ENCODE peak calls at places on chromosomes 4 and X, in eight cellular contexts. One of them, this sample, is unnamed.

GRCh38 chrX:131617182-131617581 is 73.3 kb downstream of the OR13H1 start:
- DNase-seq in K562: no peak
- DNase-seq in A549: no peak
- DNase-seq in tibial nerve: no peak
- DNase-seq in HepG2: no peak
- DNase-seq in upper lobe of left lung: no peak
- DNase-seq in H1: no peak
- DNase-seq in SK-N-SH: no peak
- DNase-seq in this sample: no peak

GRCh38 chr4:102036619-102037376 is 246.3 kb downstream of the BANK1 start:
- DNase-seq in K562: no peak
- DNase-seq in A549: no peak
- DNase-seq in tibial nerve: no peak
- DNase-seq in HepG2: no peak
- DNase-seq in upper lobe of left lung: no peak
- DNase-seq in H1: no peak
- DNase-seq in SK-N-SH: no peak
- DNase-seq in this sample: no peak

GRCh38 chr4:156517546-156517945 is 454.1 kb downstream of the PDGFC start:
- DNase-seq in K562: no peak
- DNase-seq in A549: no peak
- DNase-seq in tibial nerve: no peak
- DNase-seq in HepG2: no peak
- DNase-seq in upper lobe of left lung: no peak
- DNase-seq in H1: no peak
- DNase-seq in SK-N-SH: no peak
- DNase-seq in this sample: no peak

GRCh38 chr4:73606465-73606974 is 13.7 kb downstream of the RASSF6 start:
- DNase-seq in K562: no peak
- DNase-seq in A549: no peak
- DNase-seq in tibial nerve: no peak
- DNase-seq in HepG2: no peak
- DNase-seq in upper lobe of left lung: no peak
- DNase-seq in H1: no peak
- DNase-seq in SK-N-SH: no peak
- DNase-seq in this sample: no peak

GRCh38 chr4:30386266-30386895 is 333.8 kb upstream of the PCDH7 start:
- DNase-seq in K562: no peak
- DNase-seq in A549: no peak
- DNase-seq in tibial nerve: no peak
- DNase-seq in HepG2: no peak
- DNase-seq in upper lobe of left lung: no peak
- DNase-seq in H1: no peak
- DNase-seq in SK-N-SH: no peak
- DNase-seq in this sample: no peak

GRCh38 chrX:40996886-40997530 is 88.2 kb upstream of the USP9X start:
- DNase-seq in K562: peak; percentile 41
- DNase-seq in A549: peak; percentile 36
- DNase-seq in tibial nerve: peak; percentile 11
- DNase-seq in HepG2: peak; percentile 70
- DNase-seq in upper lobe of left lung: no peak
- DNase-seq in H1: no peak
- DNase-seq in SK-N-SH: peak; percentile 44
- DNase-seq in this sample: no peak

GRCh38 chrX:121084903-121085611 is 37.6 kb downstream of the GLUD2 start:
- DNase-seq in K562: peak; percentile 17
- DNase-seq in A549: no peak
- DNase-seq in tibial nerve: no peak
- DNase-seq in HepG2: peak; percentile 42
- DNase-seq in upper lobe of left lung: no peak
- DNase-seq in H1: no peak
- DNase-seq in SK-N-SH: no peak
- DNase-seq in this sample: no peak

GRCh38 chr4:38884254-38884653 is 16.6 kb downstream of the FAM114A1 start:
- DNase-seq in K562: no peak
- DNase-seq in A549: no peak
- DNase-seq in tibial nerve: no peak
- DNase-seq in HepG2: no peak
- DNase-seq in upper lobe of left lung: no peak
- DNase-seq in H1: no peak
- DNase-seq in SK-N-SH: no peak
- DNase-seq in this sample: no peak

GRCh38 chr4:126790633-126791032 is 842.1 kb upstream of the INTU start:
- DNase-seq in K562: no peak
- DNase-seq in A549: no peak
- DNase-seq in tibial nerve: no peak
- DNase-seq in HepG2: no peak
- DNase-seq in upper lobe of left lung: no peak
- DNase-seq in H1: no peak
- DNase-seq in SK-N-SH: no peak
- DNase-seq in this sample: no peak

GRCh38 chr4:26094911-26095310 is 180.9 kb downstream of the SMIM20 start:
- DNase-seq in K562: no peak
- DNase-seq in A549: no peak
- DNase-seq in tibial nerve: no peak
- DNase-seq in HepG2: no peak
- DNase-seq in upper lobe of left lung: no peak
- DNase-seq in H1: no peak
- DNase-seq in SK-N-SH: no peak
- DNase-seq in this sample: no peak

GRCh38 chr4:186936496-186937375 is 213.1 kb upstream of the FAT1 start:
- DNase-seq in K562: no peak
- DNase-seq in A549: peak; percentile 71
- DNase-seq in tibial nerve: no peak
- DNase-seq in HepG2: peak; percentile 95
- DNase-seq in upper lobe of left lung: no peak
- DNase-seq in H1: no peak
- DNase-seq in SK-N-SH: no peak
- DNase-seq in this sample: no peak

GRCh38 chr4:42119916-42120315 is 32.5 kb downstream of the BEND4 start:
- DNase-seq in K562: no peak
- DNase-seq in A549: no peak
- DNase-seq in tibial nerve: no peak
- DNase-seq in HepG2: no peak
- DNase-seq in upper lobe of left lung: no peak
- DNase-seq in H1: no peak
- DNase-seq in SK-N-SH: no peak
- DNase-seq in this sample: no peak

GRCh38 chr4:177451108-177451500 is 8.9 kb upstream of the AGA start:
- DNase-seq in K562: no peak
- DNase-seq in A549: no peak
- DNase-seq in tibial nerve: no peak
- DNase-seq in HepG2: no peak
- DNase-seq in upper lobe of left lung: no peak
- DNase-seq in H1: no peak
- DNase-seq in SK-N-SH: no peak
- DNase-seq in this sample: no peak

GRCh38 chrX:131841496-131842410 is 181.3 kb upstream of the STK26 start:
- DNase-seq in K562: peak; percentile 68
- DNase-seq in A549: peak; percentile 50
- DNase-seq in tibial nerve: no peak
- DNase-seq in HepG2: peak; percentile 50
- DNase-seq in upper lobe of left lung: no peak
- DNase-seq in H1: peak; percentile 49
- DNase-seq in SK-N-SH: peak; percentile 81
- DNase-seq in this sample: no peak

GRCh38 chr4:76212851-76213414 is 691 bp downstream of the SCARB2 start:
- DNase-seq in K562: no peak
- DNase-seq in A549: peak; percentile 20
- DNase-seq in tibial nerve: no peak
- DNase-seq in HepG2: no peak
- DNase-seq in upper lobe of left lung: no peak
- DNase-seq in H1: no peak
- DNase-seq in SK-N-SH: peak; percentile 46
- DNase-seq in this sample: no peak

GRCh38 chr4:125750399-125750798 is 435.6 kb downstream of the FAT4 start:
- DNase-seq in K562: no peak
- DNase-seq in A549: no peak
- DNase-seq in tibial nerve: no peak
- DNase-seq in HepG2: no peak
- DNase-seq in upper lobe of left lung: no peak
- DNase-seq in H1: no peak
- DNase-seq in SK-N-SH: no peak
- DNase-seq in this sample: no peak

GRCh38 chrX:71909956-71910355 is 689 bp upstream of the NHSL2 start:
- DNase-seq in K562: no peak
- DNase-seq in A549: no peak
- DNase-seq in tibial nerve: peak; percentile 49
- DNase-seq in HepG2: no peak
- DNase-seq in upper lobe of left lung: no peak
- DNase-seq in H1: peak; percentile 55
- DNase-seq in SK-N-SH: no peak
- DNase-seq in this sample: no peak

GRCh38 chr4:159498371-159499115 is 395.7 kb downstream of the RAPGEF2 start:
- DNase-seq in K562: no peak
- DNase-seq in A549: no peak
- DNase-seq in tibial nerve: no peak
- DNase-seq in HepG2: peak; percentile 17
- DNase-seq in upper lobe of left lung: no peak
- DNase-seq in H1: no peak
- DNase-seq in SK-N-SH: no peak
- DNase-seq in this sample: no peak

GRCh38 chrX:53288173-53288572 is 6.8 kb upstream of the IQSEC2 start:
- DNase-seq in K562: peak; percentile 68
- DNase-seq in A549: no peak
- DNase-seq in tibial nerve: no peak
- DNase-seq in HepG2: no peak
- DNase-seq in upper lobe of left lung: no peak
- DNase-seq in H1: peak; percentile 55
- DNase-seq in SK-N-SH: peak; percentile 81
- DNase-seq in this sample: no peak
- TF ChIP-seq EP300 in K562: no peak
- TF ChIP-seq EP300 in A549: no peak
- TF ChIP-seq EP300 in tibial nerve: no peak
- TF ChIP-seq EP300 in HepG2: no peak
- TF ChIP-seq EP300 in upper lobe of left lung: no peak
- TF ChIP-seq EP300 in H1: no peak
- TF ChIP-seq EP300 in SK-N-SH: no peak
- TF ChIP-seq EP300 in this sample: no peak

GRCh38 chr4:99715286-99715685 is 57.7 kb upstream of the C4orf54 start:
- DNase-seq in K562: no peak
- DNase-seq in A549: no peak
- DNase-seq in tibial nerve: no peak
- DNase-seq in HepG2: no peak
- DNase-seq in upper lobe of left lung: no peak
- DNase-seq in H1: no peak
- DNase-seq in SK-N-SH: no peak
- DNase-seq in this sample: no peak

GRCh38 chr4:99712530-99712929 is 54.9 kb upstream of the C4orf54 start:
- DNase-seq in K562: no peak
- DNase-seq in A549: no peak
- DNase-seq in tibial nerve: no peak
- DNase-seq in HepG2: no peak
- DNase-seq in upper lobe of left lung: no peak
- DNase-seq in H1: no peak
- DNase-seq in SK-N-SH: no peak
- DNase-seq in this sample: no peak

GRCh38 chr4:99711657-99712056 is 54.0 kb upstream of the C4orf54 start:
- DNase-seq in K562: no peak
- DNase-seq in A549: no peak
- DNase-seq in tibial nerve: no peak
- DNase-seq in HepG2: no peak
- DNase-seq in upper lobe of left lung: no peak
- DNase-seq in H1: no peak
- DNase-seq in SK-N-SH: no peak
- DNase-seq in this sample: no peak

GRCh38 chr4:99712099-99712498 is 54.5 kb upstream of the C4orf54 start:
- DNase-seq in K562: no peak
- DNase-seq in A549: no peak
- DNase-seq in tibial nerve: no peak
- DNase-seq in HepG2: no peak
- DNase-seq in upper lobe of left lung: no peak
- DNase-seq in H1: no peak
- DNase-seq in SK-N-SH: no peak
- DNase-seq in this sample: no peak

GRCh38 chr4:99714179-99714578 is 56.6 kb upstream of the C4orf54 start:
- DNase-seq in K562: no peak
- DNase-seq in A549: no peak
- DNase-seq in tibial nerve: no peak
- DNase-seq in HepG2: no peak
- DNase-seq in upper lobe of left lung: no peak
- DNase-seq in H1: no peak
- DNase-seq in SK-N-SH: no peak
- DNase-seq in this sample: no peak
- H3K4me1 ChIP-seq in K562: no peaks in the 10 kb centered on the region
- H3K4me1 ChIP-seq in A549: peaks cover 4% of the 10 kb centered on the region
- H3K4me1 ChIP-seq in tibial nerve: no peaks in the 10 kb centered on the region
- H3K4me1 ChIP-seq in HepG2: no peaks in the 10 kb centered on the region
- H3K4me1 ChIP-seq in upper lobe of left lung: peaks cover 11% of the 10 kb centered on the region
- H3K4me1 ChIP-seq in H1: no peaks in the 10 kb centered on the region
- H3K4me1 ChIP-seq in SK-N-SH: no peaks in the 10 kb centered on the region
- H3K4me1 ChIP-seq in this sample: no peaks in the 10 kb centered on the region

DNA sequence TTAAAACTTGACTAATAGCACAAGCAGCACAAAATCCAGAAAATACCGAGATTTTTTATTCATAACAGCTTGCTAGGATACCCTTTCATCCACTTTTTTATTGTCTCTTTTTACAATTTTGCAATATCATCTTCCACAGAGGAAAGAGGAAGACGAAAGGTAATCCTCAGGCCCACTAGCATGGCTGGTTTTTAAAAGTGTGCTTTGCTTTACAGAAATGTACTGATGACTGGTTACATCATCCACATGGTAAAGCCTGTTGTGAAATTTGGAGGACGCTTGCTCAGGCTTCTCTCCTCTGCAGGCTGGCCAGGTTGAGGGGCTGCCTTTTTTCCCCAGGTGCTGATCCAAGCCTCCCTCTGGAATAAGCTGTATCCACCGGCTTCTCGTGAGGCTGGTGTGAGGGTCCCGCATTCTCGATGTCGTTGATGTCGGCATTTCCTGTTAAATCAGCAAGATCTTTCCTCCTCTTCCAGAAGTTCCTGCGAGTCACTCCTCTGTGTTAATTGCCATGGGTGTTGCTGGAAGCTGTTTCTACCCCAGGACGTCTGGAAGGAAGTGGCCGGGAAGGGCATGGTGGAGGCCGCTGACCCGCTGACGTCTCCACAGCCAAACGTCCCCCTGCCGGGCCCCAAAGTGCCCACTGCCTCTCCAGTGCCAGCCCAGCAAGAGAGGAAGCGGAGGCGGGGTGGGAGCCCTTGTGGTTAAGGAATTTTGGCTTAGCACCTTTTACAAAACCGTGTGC is 5.8 kb upstream of the DGKQ start:
- DNase-seq in K562: no peak
- DNase-seq in A549: no peak
- DNase-seq in tibial nerve: no peak
- DNase-seq in HepG2: peak; percentile 32
- DNase-seq in upper lobe of left lung: peak; percentile 58
- DNase-seq in H1: no peak
- DNase-seq in SK-N-SH: no peak
- DNase-seq in this sample: no peak
- H3K4me3 ChIP-seq in K562: no peak overlapping the region
- H3K4me3 ChIP-seq in A549: no peak overlapping the region
- H3K4me3 ChIP-seq in tibial nerve: no peak overlapping the region
- H3K4me3 ChIP-seq in HepG2: no peak overlapping the region
- H3K4me3 ChIP-seq in upper lobe of left lung: no peak overlapping the region
- H3K4me3 ChIP-seq in H1: no peak overlapping the region
- H3K4me3 ChIP-seq in SK-N-SH: no peak overlapping the region
- H3K4me3 ChIP-seq in this sample: no peak overlapping the region

DNA sequence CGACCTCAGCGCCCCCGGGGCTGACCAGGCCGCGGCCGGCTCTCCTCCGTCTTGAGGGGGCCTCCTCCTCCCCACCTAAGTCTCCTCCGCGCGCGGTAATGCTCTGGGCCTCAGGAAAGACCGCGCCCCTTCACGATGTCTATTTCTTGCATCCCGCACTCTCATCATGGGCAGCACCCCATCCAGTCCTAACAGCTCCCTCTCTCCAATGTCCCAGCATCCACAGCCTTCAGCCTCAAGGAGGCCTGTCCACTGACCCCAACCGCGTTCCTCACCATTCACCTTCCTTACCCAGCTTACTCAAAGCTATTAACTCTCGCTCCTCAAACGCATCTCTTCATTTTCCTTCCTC is 77.5 kb downstream of the MAGED4 start:
- DNase-seq in K562: no peak
- DNase-seq in A549: no peak
- DNase-seq in tibial nerve: peak; percentile 4
- DNase-seq in HepG2: no peak
- DNase-seq in upper lobe of left lung: no peak
- DNase-seq in H1: no peak
- DNase-seq in SK-N-SH: no peak
- DNase-seq in this sample: no peak
- TF ChIP-seq EP300 in K562: no peak
- TF ChIP-seq EP300 in A549: no peak
- TF ChIP-seq EP300 in tibial nerve: no peak
- TF ChIP-seq EP300 in HepG2: no peak
- TF ChIP-seq EP300 in upper lobe of left lung: no peak
- TF ChIP-seq EP300 in H1: no peak
- TF ChIP-seq EP300 in SK-N-SH: no peak
- TF ChIP-seq EP300 in this sample: no peak